ENCODE peak calls at places on chromosomes 16 and 17, in five cellular contexts. F is Peyer's patch, W is glutamatergic neuron, L is mucosa of descending colon, Y is astrocyte of the spinal cord. U is an unnamed sample.

GRCh38 chr16:85503642-85504224 is 109.4 kb upstream of the GSE1 start:
- DNase-seq in Y (no peak), F (no peak), W (no peak), L (no peak), U (no peak)

GRCh38 chr16:50388491-50388890 is 19.7 kb upstream of the BRD7 start:
- DNase-seq in Y (no peak), W (no peak), F (no peak), L (no peak), U (no peak)

GRCh38 chr16:3355589-3355988 is at the start of gene OR2C1:
- DNase-seq in Y (no peak), F (no peak), W (no peak), L (no peak), U (no peak)

GRCh38 chr16:78075800-78076199 is 23.7 kb upstream of the WWOX start:
- DNase-seq in Y (no peak), L (no peak), F (no peak), W (no peak), U (no peak)

GRCh38 chr17:36468903-36469635 is 17.4 kb upstream of the ZNHIT3 start:
- DNase-seq in F (no peak), L (no peak), W (peak), Y (no peak), U (no peak)

GRCh38 chr16:68954871-68955635 is 111.7 kb downstream of the TANGO6 start:
- DNase-seq in Y (no peak), F (no peak), W (no peak), L (no peak), U (no peak)

GRCh38 chr16:46836521-46837292 is 5.7 kb upstream of the C16orf87 start:
- DNase-seq in F (no peak), Y (no peak), L (no peak), W (no peak), U (no peak)

GRCh38 chr17:31389673-31390381 is 1.6 kb upstream of the RAB11FIP4 start:
- DNase-seq in L (no peak), W (no peak), F (no peak), Y (no peak), U (no peak)

GRCh38 chr17:69762766-69763165 is 312.3 kb upstream of the KCNJ16 start:
- DNase-seq in W (no peak), L (no peak), Y (no peak), F (no peak), U (no peak)

GRCh38 chr17:9209781-9210370 is 188.6 kb downstream of the NTN1 start:
- DNase-seq in F (no peak), Y (no peak), W (no peak), L (no peak), U (no peak)

GRCh38 chr17:57894848-57895247 is 45.0 kb upstream of the MRPS23 start:
- DNase-seq in L (no peak), F (no peak), Y (no peak), W (no peak), U (no peak)

DNA sequence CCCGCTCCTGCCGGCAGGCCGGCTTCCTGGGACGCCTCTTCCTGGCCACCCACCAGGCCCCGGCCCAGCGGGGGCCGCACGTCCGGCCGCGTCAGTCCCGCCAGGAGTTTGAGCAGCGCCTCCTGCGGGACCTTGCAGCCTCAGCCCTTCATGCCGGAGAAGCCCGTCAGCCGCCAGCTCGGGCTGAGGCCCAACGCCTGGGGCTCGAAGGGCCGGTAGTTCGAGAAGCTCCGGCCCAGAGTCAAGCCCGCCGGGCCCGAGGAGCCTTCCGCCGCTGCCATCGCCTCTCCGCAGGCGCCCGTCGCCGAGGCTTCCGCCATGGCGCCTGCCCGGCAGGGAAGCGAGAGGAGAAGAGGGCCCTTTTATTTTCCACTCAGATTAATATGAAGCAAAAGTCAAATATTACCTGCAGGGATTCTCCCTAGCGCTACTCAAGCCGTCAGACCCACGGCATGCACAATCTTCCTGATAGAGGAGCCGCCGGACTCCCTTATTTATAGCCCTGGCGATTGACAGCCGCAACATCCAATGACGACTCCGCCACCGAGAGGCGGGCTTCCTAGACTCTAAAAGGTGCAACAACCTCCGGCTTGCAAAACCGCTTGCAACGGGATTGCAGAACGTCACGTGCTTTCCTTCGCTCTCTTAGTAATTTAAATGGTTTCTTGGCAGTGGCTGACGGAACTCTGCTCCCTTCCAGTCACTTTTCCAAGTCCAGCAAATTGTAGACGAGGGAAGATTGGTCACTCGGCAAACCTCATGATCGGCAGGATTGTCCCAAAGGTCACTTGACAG is at the start of gene SEPHS2:
- DNase-seq in W (peak), L (peak), F (peak), Y (peak), U (peak)
- TF ChIP-seq CTCF in W (no peak), L (no peak), F (no peak), Y (peak), U (peak)

GRCh38 chr17:35184274-35184673 is 9.9 kb downstream of the SLC35G3 start:
- DNase-seq in L (no peak), Y (no peak), W (no peak), F (no peak), U (no peak)
- TF ChIP-seq CTCF in L (no peak), Y (no peak), W (no peak), F (no peak), U (no peak)

DNA sequence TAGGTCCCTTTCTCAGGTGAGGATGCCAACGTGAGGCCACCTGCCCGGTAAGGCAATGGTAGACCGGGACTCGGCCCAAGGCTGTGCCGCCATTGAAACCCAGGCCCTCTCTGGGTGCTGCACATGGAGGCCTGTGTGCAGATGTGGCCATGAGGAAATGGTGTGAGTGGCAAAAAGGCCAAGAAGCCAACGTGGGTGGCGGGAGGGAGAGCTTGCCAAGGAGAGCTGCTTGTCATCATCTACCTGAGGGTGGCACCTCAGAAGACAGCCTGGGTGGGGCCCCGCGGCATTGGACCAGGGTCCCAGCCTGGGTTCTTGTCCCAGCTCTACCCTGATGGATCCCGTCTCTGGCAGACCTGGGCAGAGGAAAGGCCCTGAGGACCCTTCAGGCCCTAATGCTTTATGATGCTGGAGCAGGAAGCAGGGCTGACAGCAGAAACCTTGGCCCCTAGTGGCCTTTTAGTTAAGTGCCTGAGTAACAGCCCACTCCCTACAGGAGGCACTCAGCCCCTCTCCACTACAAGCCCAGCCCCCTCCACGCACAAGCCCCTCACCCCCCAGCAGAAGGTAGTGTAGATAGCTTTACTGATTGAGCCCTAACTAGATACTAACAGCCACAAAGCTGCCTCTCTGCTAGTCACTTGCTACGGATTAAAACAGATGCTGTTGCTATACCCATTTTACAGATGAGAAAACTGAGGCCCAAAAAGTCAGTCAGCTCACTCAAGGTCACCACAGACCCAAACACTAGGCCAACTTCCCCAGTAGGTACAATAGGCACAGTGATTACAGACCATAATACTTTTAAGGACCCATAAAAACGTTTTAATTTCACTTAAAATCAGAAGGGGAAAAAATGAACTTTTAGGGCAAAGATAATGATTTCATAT is 26.2 kb upstream of the KIFC3 start:
- DNase-seq in W (no peak), F (no peak), L (no peak), Y (no peak), U (no peak)
- TF ChIP-seq CTCF in W (no peak), F (no peak), L (no peak), Y (peak), U (no peak)

GRCh38 chr16:51812945-51813344 is 661.9 kb upstream of the SALL1 start:
- DNase-seq in L (no peak), W (no peak), Y (no peak), F (no peak), U (no peak)

GRCh38 chr16:51815527-51815926 is 664.5 kb upstream of the SALL1 start:
- DNase-seq in F (no peak), L (no peak), Y (no peak), W (no peak), U (no peak)

GRCh38 chr16:51814617-51815016 is 663.5 kb upstream of the SALL1 start:
- DNase-seq in W (no peak), L (no peak), Y (no peak), F (no peak), U (no peak)

GRCh38 chr16:51816929-51817328 is 665.9 kb upstream of the SALL1 start:
- DNase-seq in W (no peak), Y (no peak), F (no peak), L (no peak), U (no peak)

GRCh38 chr16:51813609-51814008 is 662.5 kb upstream of the SALL1 start:
- DNase-seq in Y (no peak), W (peak), L (no peak), F (no peak), U (no peak)
- TF ChIP-seq CTCF in Y (peak), W (no peak), L (no peak), F (no peak), U (peak)

GRCh38 chr16:11588321-11589244 is 1.9 kb upstream of the LITAF start:
- DNase-seq in W (no peak), F (no peak), L (no peak), Y (no peak), U (no peak)

GRCh38 chr16:11586375-11586855 is 304 bp downstream of the LITAF start:
- DNase-seq in Y (no peak), F (no peak), W (no peak), L (no peak), U (no peak)

GRCh38 chr16:11587643-11588247 is 1.0 kb upstream of the LITAF start:
- DNase-seq in W (no peak), Y (no peak), L (peak), F (no peak), U (no peak)

GRCh38 chr16:11585460-11586374 is 1.0 kb downstream of the LITAF start:
- DNase-seq in Y (no peak), L (peak), F (peak), W (no peak), U (no peak)

GRCh38 chr16:11586856-11587642 is at the start of gene LITAF:
- DNase-seq in F (peak), Y (no peak), L (peak), W (peak), U (peak)
- TF ChIP-seq CTCF in F (no peak), Y (no peak), L (no peak), W (no peak), U (no peak)

DNA sequence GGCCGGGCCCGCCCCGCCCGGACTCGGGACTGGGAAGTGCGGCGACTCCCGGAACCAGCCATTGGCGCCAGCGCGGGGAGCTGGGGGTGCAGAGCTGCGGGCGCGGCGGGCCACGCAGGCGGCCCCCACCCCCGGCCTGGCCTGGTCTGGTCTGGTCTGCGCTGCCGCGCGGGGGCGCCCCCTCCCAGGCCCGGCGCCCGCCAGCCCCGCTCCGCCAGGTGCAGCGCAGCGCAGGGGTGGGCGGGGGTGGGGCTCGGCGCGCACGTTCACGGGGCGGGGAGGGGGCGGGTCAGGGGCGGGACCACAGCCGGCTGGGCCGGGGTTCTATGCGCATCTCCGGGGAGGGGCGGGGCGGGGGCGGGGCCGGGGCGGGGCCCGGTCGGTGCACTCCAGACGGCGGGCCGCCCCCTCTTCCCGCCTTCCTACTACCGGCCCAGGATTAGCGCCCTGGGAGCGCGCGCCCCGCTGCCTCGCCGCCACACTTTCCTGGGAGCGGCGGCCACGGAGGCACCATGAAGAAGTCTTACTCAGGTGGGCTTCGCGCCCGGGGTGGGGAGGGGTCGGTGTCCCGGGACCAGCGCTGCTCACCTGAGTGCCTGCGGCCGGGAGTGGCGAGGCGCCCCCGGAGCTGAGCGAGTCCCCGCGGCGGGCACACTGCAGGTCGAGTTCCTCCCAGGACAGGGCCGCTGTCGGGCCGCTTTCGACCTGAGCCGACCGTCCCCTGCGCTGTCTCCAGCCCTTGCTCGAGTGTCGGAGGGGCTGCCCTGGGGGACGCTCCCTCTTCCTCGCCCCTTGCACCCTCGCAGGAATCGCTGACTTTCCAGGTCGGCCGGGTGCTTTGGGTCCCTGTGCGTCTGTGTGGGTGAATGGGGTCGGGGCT is 140.5 kb downstream of the SEC14L1 start:
- DNase-seq in F (peak), Y (peak), W (peak), L (peak), U (peak)
- TF ChIP-seq CTCF in F (peak), Y (peak), W (no peak), L (no peak), U (peak)

GRCh38 chr16:30377812-30378235 is 3.2 kb downstream of the MYL11 start:
- DNase-seq in Y (peak), F (peak), L (peak), W (peak), U (peak)

GRCh38 chr16:30379165-30379783 is 3.1 kb downstream of the SEPTIN1 start:
- DNase-seq in W (no peak), Y (no peak), L (no peak), F (no peak), U (no peak)

GRCh38 chr16:30377050-30377811 is 2.6 kb downstream of the MYL11 start:
- DNase-seq in L (no peak), Y (no peak), W (no peak), F (no peak), U (no peak)

GRCh38 chr16:30380072-30380471 is 2.3 kb downstream of the SEPTIN1 start:
- DNase-seq in W (no peak), Y (no peak), L (no peak), F (no peak), U (no peak)

DNA sequence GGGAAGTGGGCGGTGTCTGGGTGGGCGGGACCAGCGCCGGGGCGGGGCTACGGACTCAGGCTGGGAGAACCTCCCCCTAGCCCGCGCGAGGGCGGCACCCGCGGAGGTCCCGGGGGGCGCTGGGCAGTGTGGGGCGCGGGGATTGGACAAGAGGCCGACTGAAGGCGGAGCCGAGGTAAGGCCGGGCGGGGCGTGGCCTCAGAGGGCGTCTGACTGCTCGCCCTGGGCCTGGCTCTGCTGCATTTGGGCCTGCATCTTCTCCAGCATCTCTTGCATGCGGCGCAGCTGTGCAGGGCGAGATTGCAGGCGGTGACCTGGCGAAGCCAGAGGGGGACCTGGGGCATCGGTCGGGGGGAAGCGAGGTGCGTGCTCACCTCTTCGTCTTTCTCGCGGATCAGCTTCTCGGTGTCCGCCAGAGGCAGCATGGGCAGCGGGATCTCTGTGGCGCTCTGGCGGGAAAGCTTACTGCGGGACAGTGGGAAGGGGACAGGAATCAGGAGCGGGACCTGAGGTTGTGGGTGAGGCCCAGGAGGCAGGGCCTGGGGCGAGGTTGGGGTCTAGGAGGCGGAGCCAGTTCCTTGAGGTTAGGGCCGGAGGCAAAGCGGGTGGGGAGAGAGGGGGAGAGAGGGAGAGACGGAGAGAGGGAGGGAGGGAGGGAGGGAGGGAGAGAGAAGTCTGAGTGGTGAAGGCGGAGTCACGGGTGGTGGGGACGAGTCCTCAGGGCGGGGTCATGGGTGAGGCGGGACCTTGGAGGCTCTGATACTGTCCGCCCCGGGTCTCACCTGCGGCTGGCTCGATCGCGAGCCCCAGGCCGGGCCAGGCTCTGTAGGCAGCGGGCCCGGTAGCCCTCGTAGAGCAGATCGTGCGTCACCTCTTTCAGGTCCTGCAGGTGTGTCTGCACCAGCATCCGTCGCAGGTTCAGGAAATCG is 3.9 kb downstream of the SEPTIN1 start:
- DNase-seq in Y (peak), W (peak), F (peak), L (peak), U (peak)
- TF ChIP-seq CTCF in Y (peak), W (peak), F (no peak), L (no peak), U (peak)

DNA sequence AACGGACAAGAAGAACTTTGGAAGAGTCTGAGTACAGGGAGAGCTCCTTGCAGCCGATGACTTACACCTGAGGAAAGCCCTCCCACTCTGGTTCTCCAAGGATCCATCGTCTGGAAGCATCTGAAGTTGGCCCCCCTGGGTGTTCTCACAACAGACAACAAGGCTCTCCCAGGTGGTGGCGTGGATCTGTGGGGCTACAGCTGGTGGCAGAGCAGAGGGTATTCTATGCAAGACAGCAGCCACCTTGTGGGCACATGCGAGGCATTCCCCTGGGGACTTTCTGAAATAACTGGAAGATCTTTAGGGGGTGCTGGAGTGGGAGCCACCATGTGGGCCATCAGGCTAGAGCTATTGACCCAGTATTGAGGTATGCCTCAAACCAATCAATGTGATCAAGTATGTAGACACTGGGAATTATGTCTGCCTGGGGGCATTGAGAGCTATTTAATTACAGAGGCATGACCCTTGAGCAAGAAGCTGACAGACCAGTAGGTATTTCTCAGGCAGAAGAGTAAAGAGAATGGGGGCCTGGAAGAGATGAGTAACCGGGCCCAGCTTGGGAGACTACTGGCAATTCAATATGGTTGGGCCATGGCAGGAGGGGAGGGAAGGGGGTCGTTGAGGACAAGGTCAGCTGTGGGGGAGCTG is 6.9 kb upstream of the KRT19 start:
- DNase-seq in F (no peak), Y (no peak), W (no peak), L (no peak), U (no peak)
- TF ChIP-seq CTCF in F (no peak), Y (no peak), W (no peak), L (no peak), U (no peak)

DNA sequence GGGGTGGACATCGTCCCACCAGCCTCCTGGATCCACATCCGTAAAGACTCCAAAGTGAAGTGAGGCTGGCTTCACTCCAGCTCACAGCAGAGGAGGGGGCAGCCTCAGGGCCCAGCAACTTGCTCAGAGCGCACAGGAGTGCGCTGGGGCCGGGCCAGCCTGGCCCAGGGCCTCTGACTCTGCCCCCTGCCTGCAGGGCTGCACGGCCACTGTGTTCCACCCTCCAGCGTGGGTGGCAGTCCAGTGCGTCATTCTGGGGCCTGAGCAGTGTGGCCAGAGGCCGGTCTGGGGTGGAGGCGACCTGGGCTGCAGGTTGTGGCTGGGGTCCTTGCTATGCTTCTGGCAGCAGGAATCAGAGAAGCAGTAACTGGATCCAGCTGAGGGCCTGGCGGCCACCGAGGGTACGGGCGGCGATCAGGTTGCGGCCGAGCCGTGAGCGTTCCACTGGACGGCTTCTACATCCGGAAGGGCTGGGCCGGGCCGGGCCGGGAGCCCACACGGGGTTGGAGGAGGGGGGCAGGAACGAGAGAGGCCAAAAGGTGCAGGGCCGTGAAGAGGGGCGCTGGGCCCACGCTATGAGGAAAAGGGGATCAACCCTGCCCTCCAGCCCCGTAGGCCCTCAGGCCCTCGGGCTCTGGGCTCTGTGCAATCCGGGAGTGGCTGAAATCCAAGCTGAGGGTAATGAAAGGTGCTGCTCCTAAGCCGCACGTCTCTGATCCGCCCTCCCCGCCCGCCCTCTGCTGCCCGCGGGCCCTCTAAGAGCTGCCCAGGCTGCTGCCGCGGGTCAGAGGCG is at the start of gene FSCN2:
- DNase-seq in W (peak), Y (no peak), F (no peak), L (no peak), U (no peak)
- TF ChIP-seq CTCF in W (no peak), Y (peak), F (no peak), L (no peak), U (no peak)